ENCODE peak calls at places on chromosome 11, in seven cellular contexts. L is GM23338, V is SK-N-SH, T is K562, D is HCT116, P is Panc1, K is A549. X is an unnamed sample.

GRCh38 chr11:102763440-102763839 is 17.0 kb downstream of the MMP10 start:
- DNase-seq in L (no peak), V (no peak), T (no peak), D (no peak), P (no peak), K (no peak), X (no peak)

GRCh38 chr11:73011126-73011817 is 130.8 kb downstream of the FCHSD2 start:
- DNase-seq in L (peak), V (no peak), T (no peak), D (no peak), P (no peak), K (no peak), X (no peak)

GRCh38 chr11:104728927-104729326 is 169.3 kb downstream of the CASP12 start:
- DNase-seq in L (no peak), V (no peak), T (no peak), D (no peak), P (no peak), K (no peak), X (no peak)

GRCh38 chr11:130831506-130832385 is 84.5 kb downstream of the SNX19 start:
- DNase-seq in L (peak), V (peak), T (no peak), D (no peak), P (no peak), K (no peak), X (no peak)

GRCh38 chr11:2825886-2826678 is 59.5 kb downstream of the CDKN1C start:
- DNase-seq in L (no peak), V (peak), T (no peak), D (no peak), P (no peak), K (no peak), X (peak)

GRCh38 chr11:122215244-122215992 is 99.4 kb upstream of the BLID start:
- DNase-seq in L (peak), V (peak), T (peak), D (peak), P (no peak), K (peak), X (peak)

GRCh38 chr11:81039916-81040530 is 1599.2 kb upstream of the TENM4 start:
- DNase-seq in L (no peak), V (no peak), T (no peak), D (no peak), P (no peak), K (no peak), X (no peak)

GRCh38 chr11:62917906-62918502 is 3.2 kb downstream of the CHRM1 start:
- DNase-seq in L (no peak), V (no peak), T (no peak), D (no peak), P (no peak), K (no peak), X (no peak)

GRCh38 chr11:10314199-10315072 is 9.6 kb downstream of the ADM start:
- DNase-seq in L (peak), V (no peak), T (peak), D (no peak), P (no peak), K (peak), X (peak)

GRCh38 chr11:27084407-27084985 is 43.9 kb downstream of the BBOX1 start:
- DNase-seq in L (peak), V (no peak), T (no peak), D (no peak), P (no peak), K (no peak), X (no peak)

GRCh38 chr11:20759541-20759940 is 90.2 kb downstream of the NELL1 start:
- DNase-seq in L (no peak), V (no peak), T (no peak), D (no peak), P (no peak), K (no peak), X (no peak)

GRCh38 chr11:77287615-77288273 is 13.7 kb downstream of the GDPD4 start:
- DNase-seq in L (no peak), V (no peak), T (no peak), D (no peak), P (peak), K (no peak), X (no peak)

GRCh38 chr11:63504054-63504453 is 1.8 kb upstream of the LGALS12 start:
- DNase-seq in L (peak), V (no peak), T (no peak), D (no peak), P (no peak), K (no peak), X (no peak)

GRCh38 chr11:122758974-122759373 is 79.3 kb upstream of the CRTAM start:
- DNase-seq in L (no peak), V (no peak), T (no peak), D (no peak), P (no peak), K (no peak), X (no peak)

GRCh38 chr11:116119158-116119557 is 614.9 kb upstream of the CADM1 start:
- DNase-seq in L (no peak), V (no peak), T (no peak), D (no peak), P (no peak), K (no peak), X (no peak)

GRCh38 chr11:105033781-105034180 is 1.2 kb downstream of the CASP1 start:
- DNase-seq in L (no peak), V (no peak), T (no peak), D (no peak), P (no peak), K (no peak), X (no peak)

GRCh38 chr11:134045799-134046635 is 22.9 kb upstream of the JAM3 start:
- DNase-seq in L (peak), V (peak), T (no peak), D (no peak), P (no peak), K (no peak), X (no peak)

GRCh38 chr11:536841-537621 is at the start of gene LRRC56:
- DNase-seq in L (peak), V (no peak), T (peak), D (peak), P (peak), K (peak), X (peak)

GRCh38 chr11:57464343-57465181 is 4.2 kb downstream of the RTN4RL2 start:
- DNase-seq in L (peak), V (peak), T (peak), D (no peak), P (no peak), K (no peak), X (peak)

GRCh38 chr11:64015510-64015909 is 20.2 kb upstream of the FLRT1 start:
- DNase-seq in L (no peak), V (no peak), T (no peak), D (no peak), P (no peak), K (no peak), X (no peak)

GRCh38 chr11:14148653-14149273 is 186.2 kb downstream of the SPON1 start:
- DNase-seq in L (peak), V (no peak), T (no peak), D (peak), P (peak), K (peak), X (no peak)

GRCh38 chr11:34380696-34381095 is 22.9 kb upstream of the ABTB2 start:
- DNase-seq in L (no peak), V (no peak), T (no peak), D (peak), P (peak), K (peak), X (no peak)

GRCh38 chr11:12963789-12964536 is 45.2 kb upstream of the RASSF10 start:
- DNase-seq in L (peak), V (peak), T (peak), D (peak), P (no peak), K (peak), X (peak)

GRCh38 chr11:64132388-64132771 is 33.5 kb downstream of the MACROD1 start:
- DNase-seq in L (no peak), V (peak), T (no peak), D (no peak), P (no peak), K (no peak), X (no peak)

GRCh38 chr11:72001834-72002591 is 3.3 kb downstream of the IL18BP start:
- DNase-seq in L (no peak), V (no peak), T (no peak), D (no peak), P (no peak), K (no peak), X (no peak)

GRCh38 chr11:70019576-70020011 is 58.5 kb upstream of the ANO1 start:
- DNase-seq in L (no peak), V (no peak), T (no peak), D (no peak), P (no peak), K (no peak), X (no peak)

GRCh38 chr11:70716986-70717775 is 318.9 kb downstream of the CTTN start:
- DNase-seq in L (no peak), V (no peak), T (no peak), D (no peak), P (no peak), K (no peak), X (no peak)

GRCh38 chr11:59266491-59266890 is 53.8 kb upstream of the MPEG1 start:
- DNase-seq in L (no peak), V (no peak), T (no peak), D (no peak), P (no peak), K (no peak), X (no peak)

DNA sequence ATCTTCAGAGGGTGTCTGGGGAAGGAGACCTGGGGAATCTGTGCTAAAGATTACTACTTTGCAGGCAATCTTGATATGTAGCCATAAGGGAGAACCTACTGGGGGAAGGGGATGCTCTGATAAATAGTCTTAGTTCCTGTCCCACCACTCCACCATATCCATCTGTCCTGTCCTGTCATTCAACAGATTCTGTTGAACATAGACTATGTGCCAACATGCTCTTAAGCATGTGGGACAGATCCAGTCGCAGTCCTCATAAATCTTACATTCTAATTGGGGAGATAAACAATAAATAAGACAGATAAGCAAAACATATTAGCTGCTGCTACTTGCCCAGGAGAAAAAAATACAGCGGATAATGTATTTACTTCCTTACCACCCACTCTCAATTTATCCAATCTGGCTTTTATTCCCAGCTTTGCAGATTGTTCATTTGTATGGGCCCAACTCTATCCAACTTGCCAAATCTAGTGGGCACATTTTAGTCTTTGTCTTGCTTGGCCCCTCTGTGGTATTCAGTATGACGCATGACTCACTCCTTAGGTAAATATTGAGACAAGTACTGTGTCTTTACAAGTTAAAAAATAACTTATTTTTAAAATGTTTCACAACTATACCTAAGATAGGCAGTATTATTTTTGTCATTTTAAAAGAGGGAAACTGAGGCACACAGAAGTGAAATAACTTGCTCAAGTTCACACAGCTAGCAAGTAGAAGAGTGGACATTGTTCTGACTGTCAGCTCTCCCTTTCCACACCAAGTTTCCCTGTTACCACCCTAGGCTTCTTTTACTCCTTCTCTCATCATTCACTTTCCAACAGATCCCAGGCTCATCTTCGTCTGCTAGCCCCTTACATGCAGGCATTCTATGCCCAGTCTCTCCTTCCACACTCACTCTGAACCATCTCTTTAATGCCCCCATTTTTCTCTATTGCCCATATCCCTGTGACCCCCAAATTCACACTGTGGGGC is 133.6 kb upstream of the SESN3 start:
- DNase-seq in L (no peak), V (peak), T (no peak), D (no peak), P (no peak), K (peak), X (no peak)
- H3K27ac ChIP-seq in L (no peak), V (no peak), T (no peak), D (no peak), P (no peak), K (peak), X (peak)

GRCh38 chr11:24588075-24588474 is 91.2 kb downstream of the LUZP2 start:
- DNase-seq in L (no peak), V (no peak), T (no peak), D (no peak), P (peak), K (no peak), X (no peak)
- TF ChIP-seq CTCF in L (no peak), V (no peak), T (no peak), D (no peak), P (no peak), K (no peak), X (no peak)

GRCh38 chr11:9037963-9038362 is 34.2 kb upstream of the NRIP3 start:
- DNase-seq in L (no peak), V (no peak), T (no peak), D (no peak), P (no peak), K (no peak), X (no peak)
- TF ChIP-seq REST in L (no peak), V (no peak), T (no peak), D (no peak), P (no peak), K (no peak), X (no peak)

DNA sequence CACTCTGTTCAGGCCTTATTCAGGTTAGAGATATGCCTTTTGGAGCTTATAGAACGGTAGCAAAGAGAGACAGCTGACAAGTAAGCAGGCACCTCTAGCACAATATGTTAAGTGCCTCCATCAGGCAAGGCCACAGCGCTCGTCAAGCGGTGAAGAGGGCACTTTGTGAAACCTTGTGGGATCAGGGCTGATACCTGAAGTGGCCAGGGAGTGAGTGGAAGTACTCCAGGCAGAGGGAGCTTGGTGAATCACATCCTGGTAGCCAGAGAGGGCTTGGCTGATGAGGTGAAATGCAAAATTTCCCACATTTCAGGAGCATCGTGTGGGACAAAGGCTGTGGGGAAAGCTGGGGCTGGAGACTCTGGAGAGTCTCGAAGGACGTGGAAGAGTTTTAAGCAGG is 87.4 kb downstream of the PKNOX2 start:
- DNase-seq in L (no peak), V (no peak), T (no peak), D (no peak), P (no peak), K (no peak), X (no peak)
- H3K27ac ChIP-seq in L (no peak), V (no peak), T (no peak), D (no peak), P (no peak), K (no peak), X (no peak)

GRCh38 chr11:67401495-67402191 is at the start of gene PPP1CA:
- DNase-seq in L (peak), V (peak), T (peak), D (peak), P (peak), K (peak), X (peak)
- TF ChIP-seq CTCF in L (no peak), V (peak), T (peak), D (peak), P (peak), K (peak), X (no peak)

GRCh38 chr11:68999093-68999747 is 13.8 kb downstream of the MRGPRF start:
- DNase-seq in L (no peak), V (no peak), T (no peak), D (no peak), P (no peak), K (no peak), X (no peak)

GRCh38 chr11:69002101-69002742 is 10.8 kb downstream of the MRGPRF start:
- DNase-seq in L (no peak), V (no peak), T (no peak), D (no peak), P (no peak), K (no peak), X (no peak)

GRCh38 chr11:69001301-69002081 is 11.6 kb downstream of the MRGPRF start:
- DNase-seq in L (no peak), V (peak), T (no peak), D (no peak), P (no peak), K (no peak), X (no peak)

GRCh38 chr11:69000391-69000790 is 12.7 kb downstream of the MRGPRF start:
- DNase-seq in L (no peak), V (no peak), T (no peak), D (no peak), P (no peak), K (no peak), X (no peak)

DNA sequence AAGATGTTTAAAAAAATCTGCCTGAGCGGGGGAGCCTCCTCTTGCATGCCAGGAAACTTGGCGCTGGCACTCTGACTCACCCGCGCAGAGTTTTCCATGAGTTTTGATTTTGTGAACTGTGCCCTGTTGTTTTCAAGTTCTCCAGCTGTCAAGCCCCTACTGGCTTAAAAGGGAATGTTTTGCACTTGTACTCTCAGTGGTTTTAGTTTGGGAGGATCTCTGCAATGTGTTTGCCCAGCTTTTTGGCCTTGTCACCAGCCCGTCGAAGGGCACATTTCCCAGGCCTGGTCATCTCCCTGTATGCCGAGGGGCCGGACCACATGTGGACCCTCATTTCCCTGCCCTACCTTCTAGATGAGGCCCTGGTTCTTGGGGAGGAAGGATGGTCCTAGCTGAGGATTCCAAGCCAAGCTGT is 12.2 kb downstream of the MRGPRF start:
- DNase-seq in L (peak), V (peak), T (no peak), D (peak), P (peak), K (peak), X (no peak)
- TF ChIP-seq REST in L (no peak), V (no peak), T (no peak), D (no peak), P (no peak), K (no peak), X (no peak)

DNA sequence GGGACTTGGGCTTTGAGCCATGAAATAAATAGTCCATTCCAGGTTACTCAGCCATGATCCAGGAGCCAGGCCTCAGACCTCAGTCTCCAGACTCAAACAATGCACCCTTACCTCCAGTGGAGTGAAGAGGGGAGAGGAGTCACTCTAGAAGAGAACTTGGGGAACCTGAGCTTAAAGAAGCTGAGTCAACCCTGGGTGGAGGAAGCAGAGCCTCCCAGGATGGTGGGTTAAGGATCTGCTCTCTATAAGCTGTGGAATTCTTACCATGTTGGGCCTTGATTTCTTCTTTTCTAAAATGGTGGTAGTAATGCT is 113.2 kb downstream of the NECTIN1 start:
- DNase-seq in L (no peak), V (no peak), T (no peak), D (no peak), P (no peak), K (no peak), X (no peak)
- H3K27ac ChIP-seq in L (no peak), V (peak), T (no peak), D (peak), P (no peak), K (peak), X (peak)

GRCh38 chr11:3958301-3958700 is 102.8 kb downstream of the STIM1 start:
- DNase-seq in L (no peak), V (no peak), T (no peak), D (no peak), P (no peak), K (no peak), X (no peak)

GRCh38 chr11:3957437-3957836 is 102.0 kb downstream of the STIM1 start:
- DNase-seq in L (no peak), V (no peak), T (no peak), D (no peak), P (no peak), K (no peak), X (no peak)

GRCh38 chr11:3956748-3957147 is 101.3 kb downstream of the STIM1 start:
- DNase-seq in L (no peak), V (no peak), T (no peak), D (no peak), P (no peak), K (no peak), X (no peak)

GRCh38 chr11:3959918-3960295 is 104.4 kb downstream of the STIM1 start:
- DNase-seq in L (no peak), V (no peak), T (no peak), D (no peak), P (no peak), K (no peak), X (no peak)

GRCh38 chr11:3959015-3959917 is 103.8 kb downstream of the STIM1 start:
- DNase-seq in L (peak), V (no peak), T (peak), D (no peak), P (no peak), K (peak), X (no peak)
- TF ChIP-seq CTCF in L (peak), V (peak), T (peak), D (peak), P (peak), K (peak), X (no peak)

DNA sequence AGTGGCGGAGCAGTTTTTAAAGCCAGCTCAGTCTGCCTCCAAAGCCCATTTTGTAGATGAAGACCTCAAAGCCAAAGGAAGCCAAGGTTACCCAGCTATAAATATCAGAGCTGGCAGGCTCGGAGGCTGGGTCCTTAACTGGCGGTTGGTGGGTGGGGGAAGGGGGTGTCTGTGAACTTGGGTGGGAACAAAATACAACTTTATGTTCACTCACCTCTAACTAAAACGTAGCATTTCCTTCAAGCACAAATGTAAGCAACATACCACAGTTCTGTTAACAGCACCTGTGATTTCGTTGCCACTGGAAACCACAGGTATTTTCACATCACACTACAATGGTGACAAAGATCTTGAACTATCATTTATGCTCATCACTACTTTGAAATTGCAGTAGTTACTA is 99.7 kb upstream of the SYT13 start:
- DNase-seq in L (no peak), V (no peak), T (no peak), D (no peak), P (no peak), K (no peak), X (no peak)
- TF ChIP-seq REST in L (no peak), V (no peak), T (no peak), D (no peak), P (no peak), K (no peak), X (no peak)

GRCh38 chr11:67285541-67286498 is 3.3 kb upstream of the ANKRD13D start:
- DNase-seq in L (no peak), V (no peak), T (no peak), D (no peak), P (no peak), K (no peak), X (peak)
- H3K27ac ChIP-seq in L (no peak), V (no peak), T (no peak), D (peak), P (no peak), K (no peak), X (peak)

X was measured in HL-60.